ENCODE peak calls at places on chromosome 10, in four cellular contexts. F is activated CD8-positive, alpha-beta T cell treated with anti-CD3 and anti-CD28 coated beads for 36 hours; C is left cardiac atrium; H is AG04450. L is an unnamed sample.

GRCh38 chr10:123560301-123561144 is 105.6 kb upstream of the GPR26 start:
- DNase-seq in F (no peak), C (no peak), H (no peak), L (no peak)

GRCh38 chr10:132094581-132095234 is 29.0 kb downstream of the JAKMIP3 start:
- DNase-seq in F (peak), C (no peak), H (no peak), L (no peak)

GRCh38 chr10:98141484-98142073 is 7.1 kb downstream of the R3HCC1L start:
- DNase-seq in F (no peak), C (no peak), H (no peak), L (no peak)

GRCh38 chr10:100747826-100748231 is 2.4 kb downstream of the PAX2 start:
- DNase-seq in F (no peak), C (no peak), H (no peak), L (no peak)

GRCh38 chr10:48940958-48941357 is 1.3 kb upstream of the LRRC18 start:
- DNase-seq in F (no peak), C (no peak), H (no peak), L (peak)

GRCh38 chr10:17064435-17064834 is 65.2 kb downstream of the CUBN start:
- DNase-seq in F (no peak), C (no peak), H (no peak), L (no peak)

GRCh38 chr10:132515811-132516726 is 21.5 kb upstream of the INPP5A start:
- DNase-seq in F (no peak), C (no peak), H (no peak), L (no peak)

GRCh38 chr10:86899128-86899527 is 58.3 kb downstream of the MMRN2 start:
- DNase-seq in F (no peak), C (no peak), H (no peak), L (no peak)

GRCh38 chr10:98087309-98087708 is 47.1 kb upstream of the R3HCC1L start:
- DNase-seq in F (no peak), C (no peak), H (no peak), L (no peak)

GRCh38 chr10:109977382-109977806 is 30.4 kb upstream of the ADD3 start:
- DNase-seq in F (no peak), C (peak), H (no peak), L (no peak)

GRCh38 chr10:113704637-113705343 is 25.1 kb downstream of the CASP7 start:
- DNase-seq in F (peak), C (no peak), H (no peak), L (no peak)

GRCh38 chr10:12479437-12479844 is 130.1 kb downstream of the CAMK1D start:
- DNase-seq in F (no peak), C (no peak), H (no peak), L (no peak)

GRCh38 chr10:97515260-97515978 is 16.7 kb downstream of the UBTD1 start:
- DNase-seq in F (no peak), C (no peak), H (no peak), L (no peak)

GRCh38 chr10:100888957-100889356 is 23.8 kb upstream of the SLF2 start:
- DNase-seq in F (no peak), C (no peak), H (no peak), L (no peak)

GRCh38 chr10:7121154-7121797 is 289.6 kb downstream of the SFMBT2 start:
- DNase-seq in F (peak), C (peak), H (no peak), L (no peak)

GRCh38 chr10:102368072-102368471 is 27.4 kb upstream of the NFKB2 start:
- DNase-seq in F (no peak), C (no peak), H (no peak), L (no peak)

GRCh38 chr10:72259491-72260214 is 14.1 kb upstream of the DDIT4 start:
- DNase-seq in F (peak), C (no peak), H (no peak), L (peak)

GRCh38 chr10:119546009-119546408 is 3.5 kb upstream of the RGS10 start:
- DNase-seq in F (no peak), C (no peak), H (no peak), L (no peak)

L was measured in brain pericyte.